ENCODE peak calls at places on chromosomes 16 and 17, in six cellular contexts. R, H, K, I, N and T are unnamed samples.
A peak's percentile ranks its signal among the peaks of the same experiment; 100 is the strongest.

GRCh38 chr17:55463600-55463999 is 42.0 kb upstream of the MMD start:
- DNase-seq in N (no peak), I (no peak), K (no peak), H (no peak), R (no peak), T (no peak)

GRCh38 chr17:47739150-47739549 is 6.1 kb downstream of the TBX21 start:
- DNase-seq in K (no peak), N (no peak), H (no peak), I (no peak), R (no peak), T (no peak)

GRCh38 chr17:17723354-17724261 is 42.4 kb downstream of the RAI1 start:
- DNase-seq in H (no peak), N (peak; percentile 85), R (no peak), I (peak; percentile 17), K (no peak), T (no peak)

GRCh38 chr16:88799569-88800276 is 3.9 kb upstream of the CDT1 start:
- DNase-seq in H (no peak), I (no peak), R (no peak), K (no peak), N (no peak), T (no peak)

GRCh38 chr16:60675022-60675421 is 1361.2 kb downstream of the CDH8 start:
- DNase-seq in H (no peak), R (no peak), I (no peak), N (no peak), K (no peak), T (no peak)

GRCh38 chr17:58415371-58416055 is 1.8 kb downstream of the RNF43 start:
- DNase-seq in I (no peak), K (no peak), H (no peak), R (peak; percentile 21), N (no peak), T (no peak)

GRCh38 chr17:44216173-44216572 is 3.3 kb downstream of the UBTF start:
- DNase-seq in N (no peak), H (no peak), I (no peak), R (no peak), K (no peak), T (no peak)

GRCh38 chr16:82070656-82071369 is 35.8 kb downstream of the HSD17B2 start:
- DNase-seq in N (no peak), H (no peak), I (no peak), R (no peak), K (no peak), T (no peak)

GRCh38 chr16:35194681-35195080 is 1735.3 kb downstream of the TP53TG3F start:
- DNase-seq in I (no peak), R (no peak), H (no peak), K (no peak), N (no peak), T (no peak)

GRCh38 chr16:50702725-50703124 is 9.3 kb downstream of the NOD2 start:
- DNase-seq in R (no peak), H (peak; percentile 53), K (no peak), N (peak; percentile 82), I (no peak), T (no peak)

GRCh38 chr17:17713839-17714238 is 32.6 kb downstream of the RAI1 start:
- DNase-seq in K (no peak), I (no peak), N (no peak), H (no peak), R (peak; percentile 65), T (no peak)

GRCh38 chr16:2468142-2468724 is 2.9 kb upstream of the NTN3 start:
- DNase-seq in I (no peak), R (no peak), K (no peak), H (no peak), N (peak; percentile 86), T (no peak)

GRCh38 chr16:11327277-11328171 is 17.7 kb upstream of the RMI2 start:
- DNase-seq in K (no peak), N (no peak), I (no peak), H (no peak), R (no peak), T (peak; percentile 15)

GRCh38 chr16:17474037-17474436 is 3.3 kb upstream of the XYLT1 start:
- DNase-seq in N (no peak), R (no peak), I (no peak), K (no peak), H (no peak), T (no peak)

GRCh38 chr16:66289051-66289680 is 77.3 kb upstream of the CDH5 start:
- DNase-seq in H (no peak), R (no peak), I (no peak), N (no peak), K (no peak), T (no peak)

GRCh38 chr17:48647103-48647963 is 21.2 kb upstream of the HOXB9 start:
- DNase-seq in N (no peak), H (no peak), R (no peak), K (no peak), I (no peak), T (no peak)

GRCh38 chr17:7380321-7380720 is 568 bp upstream of the TNK1 start:
- DNase-seq in I (no peak), H (no peak), N (no peak), R (peak; percentile 56), K (no peak), T (no peak)

GRCh38 chr17:63120406-63120805 is 154.4 kb downstream of the TANC2 start:
- DNase-seq in K (no peak), N (no peak), H (no peak), I (no peak), R (no peak), T (no peak)

GRCh38 chr16:56932588-56933265 is 785 bp downstream of the HERPUD1 start:
- DNase-seq in I (peak; percentile 10), R (peak; percentile 82), K (peak; percentile 54), N (no peak), H (peak; percentile 54), T (peak; percentile 22)

GRCh38 chr16:84087461-84088151 is 29.1 kb downstream of the MBTPS1 start:
- DNase-seq in H (no peak), N (peak; percentile 29), K (no peak), R (no peak), I (no peak), T (no peak)

GRCh38 chr17:27343294-27343693 is 49.4 kb downstream of the WSB1 start:
- DNase-seq in H (no peak), R (no peak), K (no peak), N (no peak), I (no peak), T (no peak)

GRCh38 chr16:81446318-81447275 is 2.0 kb downstream of the CMIP start:
- DNase-seq in K (no peak), N (no peak), R (peak; percentile 47), H (no peak), I (no peak), T (no peak)

GRCh38 chr17:52389632-52390031 is 231.1 kb upstream of the CA10 start:
- DNase-seq in H (no peak), K (no peak), R (no peak), I (no peak), N (no peak), T (no peak)

GRCh38 chr16:75011634-75012307 is 12.9 kb downstream of the ZNRF1 start:
- DNase-seq in R (no peak), N (no peak), I (no peak), K (peak; percentile 33), H (no peak), T (peak; percentile 39)

GRCh38 chr16:2919511-2920255 is 8.0 kb downstream of the FLYWCH1 start:
- DNase-seq in I (peak; percentile 54), K (no peak), H (peak; percentile 72), R (no peak), N (peak; percentile 56), T (peak; percentile 39)

GRCh38 chr17:78935419-78936323 is 10.5 kb upstream of the TIMP2 start:
- DNase-seq in R (peak; percentile 78), N (peak; percentile 70), H (peak; percentile 92), K (peak; percentile 61), I (no peak), T (no peak)